ENCODE peak calls at places on chromosome 15, in four cellular contexts. D is sigmoid colon, L is H9, U is SK-N-SH. B is an unnamed sample. For H3K27me3 and H3K4me1, the result is how much of the 10 kb centered on the place peaks cover.

GRCh38 chr15:81003023-81003350 is 2.3 kb downstream of the TLNRD1 start:
- DNase-seq in D (no peak), L (no peak), U (no peak), B (no peak)

GRCh38 chr15:34132881-34133280 is 31.0 kb downstream of the PGBD4 start:
- DNase-seq in D (no peak), L (no peak), U (no peak), B (no peak)

GRCh38 chr15:28904541-28905303 is 18.9 kb downstream of the APBA2 start:
- DNase-seq in D (no peak), L (peak), U (peak), B (peak)

GRCh38 chr15:82587805-82588204 is 47.5 kb upstream of the RPS17 start:
- DNase-seq in D (no peak), L (peak), U (no peak), B (no peak)

GRCh38 chr15:69074011-69074842 is 59.7 kb downstream of the NOX5 start:
- DNase-seq in D (peak), L (peak), U (peak), B (no peak)

GRCh38 chr15:31554261-31554660 is 227.6 kb downstream of the KLF13 start:
- DNase-seq in D (no peak), L (no peak), U (no peak), B (no peak)

GRCh38 chr15:50044904-50045303 is 74.1 kb downstream of the ATP8B4 start:
- DNase-seq in D (no peak), L (no peak), U (no peak), B (no peak)

GRCh38 chr15:74270854-74271520 is 34.9 kb downstream of the CCDC33 start:
- DNase-seq in D (no peak), L (no peak), U (no peak), B (no peak)

GRCh38 chr15:72472907-72473669 is 1.0 kb upstream of the ARIH1 start:
- DNase-seq in D (no peak), L (no peak), U (no peak), B (no peak)

GRCh38 chr15:64158363-64159134 is 4.3 kb downstream of the PPIB start:
- DNase-seq in D (no peak), L (no peak), U (no peak), B (no peak)

GRCh38 chr15:38048001-38048455 is 113.6 kb downstream of the TMCO5A start:
- DNase-seq in D (no peak), L (no peak), U (no peak), B (no peak)

GRCh38 chr15:97961067-97961954 is 808 bp downstream of the ARRDC4 start:
- DNase-seq in D (peak), L (peak), U (peak), B (peak)

GRCh38 chr15:69489101-69489571 is 36.5 kb downstream of the RPLP1 start:
- DNase-seq in D (no peak), L (no peak), U (no peak), B (peak)

GRCh38 chr15:62560943-62561571 is 396.0 kb upstream of the C2CD4B start:
- DNase-seq in D (no peak), L (peak), U (no peak), B (no peak)

GRCh38 chr15:62287066-62287857 is 122.2 kb upstream of the C2CD4B start:
- DNase-seq in D (no peak), L (no peak), U (no peak), B (no peak)

DNA sequence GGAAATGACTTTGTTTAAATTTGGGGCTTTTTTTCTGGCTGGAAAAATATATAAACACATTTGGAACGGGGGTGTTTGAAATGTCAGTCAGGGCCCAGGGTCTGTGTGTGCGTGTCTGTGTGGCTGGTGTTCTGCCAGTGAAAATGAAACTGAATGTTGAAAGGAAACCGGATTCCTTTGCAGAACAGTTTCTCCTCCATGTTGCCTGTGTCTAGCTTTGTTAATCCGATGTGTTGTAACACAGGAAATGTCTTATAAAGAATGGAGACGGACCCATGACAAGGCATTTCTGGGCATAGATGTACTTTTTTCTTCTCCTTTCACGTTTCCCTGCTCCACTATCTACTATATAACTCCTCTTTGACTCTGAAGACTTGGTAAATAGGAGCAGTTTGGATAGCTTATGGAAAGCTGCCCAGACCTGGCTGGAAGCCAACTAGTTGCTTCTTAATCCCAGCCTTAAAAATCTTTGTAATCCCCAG is 2.8 kb downstream of the SQOR start:
- DNase-seq in D (peak), L (no peak), U (no peak), B (no peak)
- H3K27me3 ChIP-seq in D (under half), L (under half), U (under half), B (under half)

GRCh38 chr15:52480990-52481389 is 47.7 kb downstream of the MYO5A start:
- DNase-seq in D (no peak), L (no peak), U (no peak), B (no peak)
- H3K4me1 ChIP-seq in D (under half), L (under half), U (under half), B (under half)

DNA sequence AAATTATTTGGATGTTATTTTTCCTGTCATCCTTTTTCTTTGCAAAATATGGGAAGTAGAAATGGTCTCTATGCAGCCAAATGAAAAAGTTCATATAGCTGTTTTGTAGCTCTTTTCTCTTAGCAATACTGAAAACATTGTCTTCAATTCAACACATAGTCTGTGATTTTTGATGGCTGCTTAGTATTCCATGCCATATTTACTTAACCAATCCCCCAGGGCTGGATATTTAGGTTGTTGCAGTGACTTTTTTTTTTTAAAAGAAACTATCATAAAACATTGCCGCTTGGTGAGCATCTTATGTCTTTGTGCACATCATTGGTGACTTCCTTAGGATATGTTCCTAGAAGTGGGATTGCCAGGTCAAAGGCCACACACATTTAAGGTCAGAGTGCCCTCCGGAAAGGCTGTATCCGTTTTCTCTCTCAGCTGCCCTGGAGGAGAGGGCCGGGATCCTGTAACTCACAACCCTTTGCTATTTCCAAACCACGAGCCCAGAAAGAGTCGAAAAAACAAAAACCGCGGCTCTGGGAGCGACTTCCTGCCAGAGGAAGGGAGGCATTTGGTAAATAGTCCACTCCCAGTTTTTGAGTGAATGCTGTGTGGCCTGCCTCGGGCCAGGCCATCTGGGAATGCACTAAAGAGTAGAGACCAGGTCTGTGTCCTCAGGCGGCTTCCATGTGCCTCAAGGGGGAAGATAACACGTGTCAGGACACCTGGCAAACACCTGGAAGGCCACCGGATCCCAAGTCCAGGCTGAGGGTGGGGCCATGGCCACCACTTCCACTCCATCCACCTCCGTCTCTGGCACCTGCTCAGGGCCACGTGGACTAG is 41.9 kb downstream of the SMAD6 start:
- DNase-seq in D (peak), L (no peak), U (no peak), B (no peak)
- H3K27me3 ChIP-seq in D (under half), L (under half), U (under half), B (under half)

DNA sequence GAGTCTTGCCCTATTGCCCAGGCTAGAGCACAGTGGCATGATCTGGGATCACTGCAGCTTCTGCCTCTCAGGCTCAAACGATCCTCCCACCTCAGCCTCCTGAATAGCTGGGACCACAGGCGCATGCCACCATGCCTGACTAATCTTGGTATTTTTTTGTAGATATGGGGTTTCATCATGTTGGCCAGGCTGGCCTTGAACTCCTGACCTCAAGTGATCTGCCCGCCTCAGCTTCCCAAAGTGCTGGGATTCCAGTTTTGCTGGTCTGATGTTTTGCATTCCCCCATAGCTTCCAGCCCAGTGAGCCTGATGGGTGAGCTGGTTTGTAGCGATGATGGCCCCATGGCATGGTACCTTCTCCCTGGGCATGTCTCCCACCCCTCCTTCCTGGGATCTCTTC is 4.7 kb upstream of the MESP1 start:
- DNase-seq in D (no peak), L (no peak), U (no peak), B (no peak)
- H3K4me1 ChIP-seq in D (under half), L (under half), U (under half), B (under half)

GRCh38 chr15:89072277-89072869 is 15.9 kb upstream of the ABHD2 start:
- DNase-seq in D (no peak), L (no peak), U (no peak), B (no peak)

GRCh38 chr15:89068325-89068784 is 19.9 kb upstream of the ABHD2 start:
- DNase-seq in D (no peak), L (no peak), U (no peak), B (peak)

GRCh38 chr15:89067751-89068150 is 20.5 kb upstream of the ABHD2 start:
- DNase-seq in D (no peak), L (no peak), U (no peak), B (peak)

GRCh38 chr15:89071471-89071870 is 16.8 kb upstream of the ABHD2 start:
- DNase-seq in D (no peak), L (no peak), U (no peak), B (no peak)

DNA sequence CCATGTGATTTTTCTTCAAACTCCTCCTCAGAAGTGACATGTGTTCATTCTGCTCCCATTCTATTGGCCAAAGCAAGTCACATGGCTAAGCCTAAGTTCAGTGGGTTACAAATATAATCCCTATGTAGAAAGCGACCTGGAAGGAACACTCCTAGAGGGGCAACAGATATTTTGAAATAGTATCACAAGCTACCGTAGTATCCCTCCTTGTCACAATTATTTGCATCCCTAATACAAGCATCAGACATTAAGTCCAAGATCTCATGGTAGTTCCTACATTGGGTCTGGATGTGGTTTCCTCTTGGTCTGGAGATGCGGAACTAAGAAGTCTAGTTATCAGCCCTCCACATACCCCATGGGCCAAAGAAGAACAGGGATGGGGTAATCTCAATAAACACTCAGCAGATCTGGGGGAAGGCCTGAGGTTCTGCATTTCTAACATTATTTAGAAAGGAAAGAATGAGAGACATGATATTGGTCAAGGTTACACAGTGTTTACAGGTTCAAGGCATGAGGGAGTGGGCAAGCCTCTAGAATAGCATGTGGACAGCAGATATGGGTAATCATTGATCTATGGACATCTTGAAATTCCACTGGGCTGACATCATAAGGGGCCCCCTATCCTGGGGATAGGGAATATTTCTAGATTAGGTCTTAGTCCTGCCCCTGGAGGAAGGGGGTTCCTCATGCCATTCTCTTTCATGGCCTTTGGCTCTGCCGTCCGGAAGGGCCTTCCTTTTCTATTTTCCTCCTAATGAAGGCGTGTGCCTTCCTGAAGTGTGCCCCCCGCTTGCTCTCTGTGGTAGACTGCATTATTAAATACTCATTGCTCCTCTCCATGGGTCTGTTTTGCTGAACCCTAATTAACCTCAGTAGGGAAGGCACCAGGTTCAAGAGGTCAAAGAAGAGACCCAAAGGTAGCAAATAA is 17.8 kb upstream of the ABHD2 start:
- DNase-seq in D (no peak), L (no peak), U (no peak), B (peak)
- H3K27me3 ChIP-seq in D (under half), L (under half), U (under half), B (under half)

B was measured in ascending aorta.